ENCODE peak calls at places on chromosomes 16 and 17, in five cellular contexts. N is Peyer's patch, V is heart right ventricle, H is tibial nerve, E is cardiac muscle cell. O is an unnamed sample.

GRCh38 chr16:8660841-8661301 is 13.5 kb upstream of the ABAT start:
- DNase-seq in E (peak), V (peak), H (peak), N (peak), O (no peak)

GRCh38 chr17:78802459-78802858 is 20.4 kb upstream of the CYTH1 start:
- DNase-seq in V (no peak), E (no peak), N (no peak), H (no peak), O (no peak)

GRCh38 chr17:6752068-6752909 is 3.6 kb upstream of the XAF1 start:
- DNase-seq in V (peak), E (no peak), H (peak), N (peak), O (peak)

GRCh38 chr17:65562206-65562531 is 721 bp upstream of the AXIN2 start:
- DNase-seq in H (no peak), N (no peak), E (no peak), V (no peak), O (no peak)

GRCh38 chr16:87344931-87345631 is 27.9 kb upstream of the C16orf95 start:
- DNase-seq in V (no peak), E (peak), N (peak), H (peak), O (no peak)

GRCh38 chr16:57422026-57422944 is 17.7 kb downstream of the CCL17 start:
- DNase-seq in N (peak), V (no peak), E (peak), H (peak), O (peak)

GRCh38 chr17:28398280-28398981 is 7.6 kb downstream of the SLC46A1 start:
- DNase-seq in E (no peak), H (no peak), N (peak), V (no peak), O (no peak)

GRCh38 chr17:8606415-8606814 is 24.1 kb downstream of the MYH10 start:
- DNase-seq in E (no peak), V (no peak), H (no peak), N (no peak), O (no peak)

GRCh38 chr17:56727876-56728617 is 105.7 kb downstream of the C17orf67 start:
- DNase-seq in V (no peak), N (no peak), H (no peak), E (no peak), O (no peak)

GRCh38 chr17:77753246-77753645 is 205.3 kb upstream of the TNRC6C start:
- DNase-seq in N (no peak), V (no peak), E (no peak), H (no peak), O (no peak)
- TF ChIP-seq CTCF in N (no peak), V (no peak), E (no peak), H (no peak), O (no peak)

GRCh38 chr17:49465352-49465751 is 29.7 kb upstream of the NGFR start:
- DNase-seq in E (no peak), H (no peak), N (no peak), V (no peak), O (no peak)
- H3K27ac ChIP-seq in E (no peak), H (no peak), N (no peak), V (no peak), O (no peak)

DNA sequence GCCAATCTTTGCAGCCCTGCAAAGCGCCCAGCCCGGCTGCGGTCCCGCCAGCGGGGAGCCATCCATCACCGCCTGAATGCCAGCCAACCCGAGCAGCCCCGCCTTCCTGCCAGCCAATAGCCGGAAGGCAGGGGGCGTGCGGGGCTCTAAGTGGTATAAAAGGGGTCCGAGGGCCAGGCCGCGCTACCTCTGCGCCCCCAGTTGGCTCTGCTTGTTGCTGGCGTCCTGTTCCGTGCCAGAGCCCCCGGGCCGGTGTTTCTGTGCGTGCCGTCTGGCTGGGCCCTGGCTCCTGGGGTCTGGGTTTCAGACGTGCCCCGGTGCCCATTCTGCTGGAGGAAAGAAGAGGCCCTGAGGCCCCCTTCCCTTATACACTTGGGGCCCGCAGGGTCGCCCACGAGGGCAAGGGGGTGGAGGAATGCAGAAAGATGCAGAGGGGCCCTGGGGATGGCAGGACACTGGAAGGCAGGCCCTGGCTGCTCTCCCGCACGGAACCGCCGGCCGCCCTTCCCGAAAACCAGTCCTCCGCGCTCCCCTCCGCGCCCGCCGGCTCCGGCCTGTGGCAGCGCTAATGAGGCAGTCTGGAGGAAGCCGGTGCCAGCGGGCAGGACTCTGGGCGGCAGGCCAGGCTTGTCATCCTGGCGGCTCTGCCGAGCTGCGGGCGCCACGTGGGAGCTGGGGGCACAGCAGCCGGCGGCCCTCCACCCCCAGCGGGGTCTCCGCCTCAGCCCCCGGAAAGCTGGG is 14.0 kb downstream of the COPZ2 start:
- DNase-seq in V (peak), N (peak), H (peak), E (peak), O (peak)
- H3K4me3 ChIP-seq in V (peak), N (peak), H (peak), E (peak), O (peak)

GRCh38 chr17:80216473-80217456 is 3.4 kb downstream of the SGSH start:
- DNase-seq in E (no peak), H (no peak), V (no peak), N (no peak), O (no peak)

GRCh38 chr17:80219777-80220708 is at the start of the genes SGSH and SLC26A11:
- DNase-seq in V (peak), N (peak), E (peak), H (peak), O (peak)

GRCh38 chr17:80217703-80218362 is 2.3 kb downstream of the SGSH start:
- DNase-seq in N (no peak), H (no peak), V (no peak), E (no peak), O (no peak)

GRCh38 chr17:80219013-80219776 is 938 bp downstream of the SGSH start:
- DNase-seq in N (peak), V (peak), H (peak), E (peak), O (peak)

DNA sequence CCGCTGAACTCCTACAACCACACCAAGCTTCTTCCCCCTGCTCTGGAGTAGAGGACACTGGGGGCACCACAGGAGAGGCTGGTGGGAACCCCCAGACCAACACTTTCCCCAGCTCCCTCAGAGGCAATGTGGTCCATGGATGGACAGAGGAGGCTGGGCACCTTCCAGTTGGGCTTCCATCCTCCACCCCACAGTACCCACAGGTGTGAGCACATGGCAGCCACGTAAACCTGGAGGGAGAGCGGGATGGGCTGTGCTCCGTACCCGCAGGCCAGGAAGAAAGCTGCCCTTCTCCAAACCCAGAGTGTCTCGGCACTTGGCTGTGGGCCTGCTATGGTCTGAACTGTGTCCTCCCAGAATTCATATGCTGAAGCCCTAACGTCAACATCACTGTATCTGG is 1.7 kb downstream of the SGSH start:
- DNase-seq in N (no peak), H (no peak), E (no peak), V (no peak), O (no peak)
- TF ChIP-seq CTCF in N (no peak), H (no peak), E (no peak), V (no peak), O (no peak)

DNA sequence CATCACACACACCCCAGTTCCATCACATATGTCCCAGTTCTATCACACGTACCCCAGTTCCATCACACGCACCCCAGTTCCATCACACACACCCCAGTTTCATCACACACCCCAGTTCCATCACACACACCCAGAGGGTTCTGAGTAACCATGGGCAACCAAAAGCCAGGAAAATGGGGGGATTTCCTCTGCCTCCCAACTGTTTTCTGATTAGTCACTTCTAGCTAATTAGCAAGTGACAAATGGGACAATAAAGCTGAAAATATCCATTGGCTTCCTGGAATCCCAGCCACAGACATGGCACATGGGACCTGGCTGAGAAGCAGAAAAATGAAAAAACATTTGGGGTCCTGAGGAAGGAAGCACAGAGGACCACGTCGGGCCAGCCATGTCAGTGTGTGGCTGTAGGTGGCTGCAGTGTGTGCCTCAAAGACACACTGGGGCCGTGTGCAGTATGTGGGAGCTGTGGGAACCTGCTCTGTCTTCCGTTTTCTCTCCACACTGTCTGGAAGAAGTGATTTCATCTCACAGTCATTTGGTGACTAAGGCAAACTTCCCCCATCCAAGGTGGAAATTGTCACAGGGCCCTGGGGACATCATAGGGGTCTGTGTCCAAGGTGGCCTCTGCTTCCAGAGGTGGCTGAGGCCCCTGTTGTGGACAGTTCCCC is 106.7 kb downstream of the CMIP start:
- DNase-seq in N (no peak), E (no peak), H (no peak), V (no peak), O (no peak)
- H3K27ac ChIP-seq in N (no peak), E (no peak), H (no peak), V (no peak), O (no peak)

DNA sequence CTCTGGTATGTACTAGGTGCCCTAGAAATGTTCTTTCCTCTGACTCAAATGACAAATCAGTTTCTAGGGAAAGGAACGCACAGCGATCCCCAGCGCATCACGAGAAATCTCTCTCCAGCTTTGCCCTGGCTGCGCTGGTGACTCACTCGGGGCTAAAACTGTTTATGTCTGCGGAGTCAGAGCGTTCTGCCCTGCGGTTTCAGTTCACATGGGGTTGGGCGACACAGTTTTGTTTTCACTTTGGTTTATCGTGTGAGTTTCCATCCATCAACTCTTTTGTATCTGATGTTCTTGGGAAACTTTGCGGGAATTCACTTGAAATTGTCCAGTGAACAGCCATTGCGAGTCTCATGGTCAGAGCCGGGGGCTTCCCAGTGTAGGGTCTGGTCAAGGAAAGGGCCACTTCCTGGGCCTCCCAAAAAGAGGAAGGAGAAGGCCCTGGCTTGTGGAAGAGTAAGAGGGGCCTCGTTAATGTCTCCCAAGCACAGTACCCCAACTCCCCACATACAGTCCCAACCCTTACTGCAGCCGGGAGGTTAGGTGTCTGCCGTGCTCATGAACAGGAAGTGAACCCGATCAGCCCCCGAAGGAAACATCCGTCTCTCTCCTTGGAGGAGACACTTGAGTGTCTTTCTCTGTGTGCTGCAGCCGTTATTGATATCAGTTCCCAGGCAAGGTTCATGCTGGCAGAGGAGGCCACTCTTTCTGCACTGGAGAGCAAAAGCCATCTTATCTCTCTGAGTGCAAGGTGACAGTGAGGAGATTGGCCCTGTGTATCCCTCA is 643.2 kb downstream of the WWOX start:
- DNase-seq in N (peak), V (no peak), E (no peak), H (no peak), O (peak)
- H3K4me3 ChIP-seq in N (peak), V (no peak), E (no peak), H (no peak), O (peak)

GRCh38 chr16:28491080-28491969 is 549 bp downstream of the CLN3 start:
- DNase-seq in H (peak), E (peak), N (peak), V (peak), O (peak)
- TF ChIP-seq CTCF in H (no peak), E (peak), N (peak), V (peak), O (peak)

GRCh38 chr17:74736423-74737298 is at the start of gene RAB37:
- DNase-seq in N (peak), V (peak), H (no peak), E (peak), O (no peak)
- H3K27ac ChIP-seq in N (peak), V (no peak), H (no peak), E (no peak), O (no peak)